ENCODE peak calls at places on chromosomes 16 and 17, in six cellular contexts. H, O, A, Z, W and F are unnamed samples. For H3K4me1, the result is how much of the 10 kb centered on the place peaks cover.

GRCh38 chr17:80945736-80946135 is 45.9 kb upstream of the CHMP6 start:
- DNase-seq in H (no peak), O (peak), A (peak), Z (no peak), W (peak), F (peak)

GRCh38 chr16:87678618-87679017 is 76.3 kb downstream of the JPH3 start:
- DNase-seq in H (no peak), O (no peak), A (no peak), Z (no peak), W (no peak), F (no peak)

GRCh38 chr16:66442502-66443268 is 15.6 kb downstream of the BEAN1 start:
- DNase-seq in H (no peak), O (no peak), A (no peak), Z (no peak), W (no peak), F (no peak)

GRCh38 chr16:55149622-55150021 is 174.4 kb upstream of the IRX6 start:
- DNase-seq in H (no peak), O (no peak), A (no peak), Z (no peak), W (no peak), F (no peak)

GRCh38 chr16:70770968-70771552 is 29.9 kb downstream of the VAC14 start:
- DNase-seq in H (peak), O (peak), A (peak), Z (peak), W (no peak), F (peak)

GRCh38 chr16:54590836-54591235 is 304.2 kb upstream of the IRX3 start:
- DNase-seq in H (no peak), O (no peak), A (no peak), Z (no peak), W (no peak), F (no peak)

GRCh38 chr16:69886726-69887125 is 64.4 kb upstream of the CLEC18A start:
- DNase-seq in H (no peak), O (no peak), A (no peak), Z (no peak), W (no peak), F (no peak)

GRCh38 chr16:27254262-27254811 is 14.2 kb downstream of the NSMCE1 start:
- DNase-seq in H (no peak), O (no peak), A (no peak), Z (no peak), W (no peak), F (no peak)

GRCh38 chr16:49620158-49620867 is 235.6 kb downstream of the ZNF423 start:
- DNase-seq in H (peak), O (peak), A (peak), Z (peak), W (peak), F (peak)

GRCh38 chr16:21053595-21053994 is 97.1 kb downstream of the DNAH3 start:
- DNase-seq in H (no peak), O (no peak), A (no peak), Z (no peak), W (no peak), F (no peak)

GRCh38 chr17:70089513-70090148 is 14.6 kb downstream of the KCNJ16 start:
- DNase-seq in H (peak), O (no peak), A (no peak), Z (no peak), W (no peak), F (peak)

DNA sequence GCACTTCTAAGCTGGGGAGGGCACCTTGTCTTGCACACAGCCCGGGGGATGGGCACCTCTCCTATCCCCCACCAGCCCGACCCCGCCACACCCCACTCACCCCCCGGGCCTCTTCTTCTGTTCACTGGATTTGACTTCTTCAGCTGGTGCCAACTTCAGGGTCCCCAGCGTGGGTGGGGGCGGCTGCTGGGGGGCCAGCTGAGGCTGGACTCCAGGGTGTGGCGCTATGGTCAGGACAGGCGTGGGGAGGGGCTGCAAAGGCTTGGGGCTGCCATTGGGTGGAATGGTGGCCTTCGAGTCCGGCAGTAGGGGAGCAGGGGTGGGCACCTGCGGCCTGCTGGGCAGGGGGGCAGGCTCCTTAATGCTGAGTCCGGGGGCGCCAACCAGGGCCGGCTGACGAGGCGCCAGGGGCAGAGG is 6.1 kb downstream of the MNT start:
- DNase-seq in H (no peak), O (no peak), A (peak), Z (no peak), W (no peak), F (peak)
- H3K4me1 ChIP-seq in H (half or more), O (under half), A (half or more), Z (half or more), W (half or more), F (half or more)

GRCh38 chr16:15976225-15976812 is 26.9 kb downstream of the ABCC1 start:
- DNase-seq in H (no peak), O (no peak), A (no peak), Z (no peak), W (no peak), F (no peak)

GRCh38 chr16:15973997-15974396 is 24.6 kb downstream of the ABCC1 start:
- DNase-seq in H (no peak), O (no peak), A (no peak), Z (no peak), W (no peak), F (no peak)

GRCh38 chr16:15975172-15975571 is 25.8 kb downstream of the ABCC1 start:
- DNase-seq in H (no peak), O (no peak), A (no peak), Z (no peak), W (no peak), F (no peak)

GRCh38 chr16:15979801-15980200 is 30.4 kb downstream of the ABCC1 start:
- DNase-seq in H (no peak), O (no peak), A (no peak), Z (no peak), W (no peak), F (no peak)

GRCh38 chr16:15976929-15977637 is 27.7 kb downstream of the ABCC1 start:
- DNase-seq in H (no peak), O (peak), A (no peak), Z (no peak), W (no peak), F (no peak)
- TF ChIP-seq CTCF in H (no peak), O (no peak), A (no peak), Z (no peak), W (no peak), F (no peak)

DNA sequence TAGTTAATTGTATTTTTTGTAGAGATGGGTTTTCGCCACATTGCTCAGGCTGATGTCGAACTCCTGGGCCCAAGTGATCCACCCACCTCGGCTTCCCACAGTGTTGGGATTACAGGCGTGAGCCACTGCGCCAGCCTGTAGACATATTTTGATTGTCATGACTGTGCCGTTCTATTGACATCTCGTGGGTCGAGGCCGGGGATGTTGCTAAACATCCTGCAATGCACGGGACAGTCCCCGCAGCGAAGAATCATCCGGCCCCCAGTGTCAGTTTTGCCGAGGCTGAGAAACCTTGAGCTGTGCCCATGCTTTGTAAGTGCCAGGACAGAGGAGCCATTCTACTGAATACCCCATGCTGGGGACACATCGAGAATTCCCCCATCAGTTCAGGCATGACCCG is 69.1 kb upstream of the GSE1 start:
- DNase-seq in H (no peak), O (no peak), A (no peak), Z (no peak), W (no peak), F (no peak)
- H3K4me1 ChIP-seq in H (under half), O (under half), A (under half), Z (under half), W (under half), F (under half)

GRCh38 chr16:67660564-67661028 is at the start of gene PARD6A:
- DNase-seq in H (peak), O (peak), A (peak), Z (peak), W (peak), F (peak)
- TF ChIP-seq CTCF in H (no peak), O (peak), A (no peak), Z (no peak), W (no peak), F (no peak)

DNA sequence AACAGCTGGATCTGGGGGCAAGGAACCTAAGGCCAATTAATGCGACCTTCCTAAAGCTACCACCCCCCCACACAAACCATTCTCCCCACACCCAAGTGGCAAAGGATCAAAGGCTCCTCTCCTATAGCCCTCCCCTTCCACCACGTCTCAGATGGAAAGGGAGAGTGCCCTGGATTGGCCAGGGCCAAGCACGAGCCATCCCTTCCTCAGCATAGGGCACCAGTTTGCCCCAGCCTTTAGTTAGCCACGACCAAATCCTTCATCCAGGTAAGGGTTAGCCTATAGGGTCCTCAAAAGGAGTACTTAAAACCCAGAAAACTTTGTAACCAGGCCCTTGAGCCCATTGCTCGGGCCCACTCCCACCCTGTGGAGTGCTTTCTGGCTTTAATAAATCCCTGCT is 62.4 kb downstream of the TNFRSF13B start:
- DNase-seq in H (no peak), O (no peak), A (no peak), Z (peak), W (no peak), F (no peak)
- H3K4me1 ChIP-seq in H (under half), O (under half), A (under half), Z (under half), W (under half), F (under half)

GRCh38 chr16:11121083-11121482 is 134.9 kb downstream of the SOCS1 start:
- DNase-seq in H (no peak), O (no peak), A (no peak), Z (no peak), W (no peak), F (no peak)

GRCh38 chr16:11114366-11115164 is 141.4 kb downstream of the SOCS1 start:
- DNase-seq in H (no peak), O (no peak), A (no peak), Z (no peak), W (no peak), F (no peak)

GRCh38 chr16:11118479-11118878 is 137.5 kb downstream of the SOCS1 start:
- DNase-seq in H (no peak), O (no peak), A (no peak), Z (no peak), W (no peak), F (no peak)

GRCh38 chr16:11121909-11122692 is 133.9 kb downstream of the SOCS1 start:
- DNase-seq in H (no peak), O (no peak), A (no peak), Z (no peak), W (no peak), F (no peak)

DNA sequence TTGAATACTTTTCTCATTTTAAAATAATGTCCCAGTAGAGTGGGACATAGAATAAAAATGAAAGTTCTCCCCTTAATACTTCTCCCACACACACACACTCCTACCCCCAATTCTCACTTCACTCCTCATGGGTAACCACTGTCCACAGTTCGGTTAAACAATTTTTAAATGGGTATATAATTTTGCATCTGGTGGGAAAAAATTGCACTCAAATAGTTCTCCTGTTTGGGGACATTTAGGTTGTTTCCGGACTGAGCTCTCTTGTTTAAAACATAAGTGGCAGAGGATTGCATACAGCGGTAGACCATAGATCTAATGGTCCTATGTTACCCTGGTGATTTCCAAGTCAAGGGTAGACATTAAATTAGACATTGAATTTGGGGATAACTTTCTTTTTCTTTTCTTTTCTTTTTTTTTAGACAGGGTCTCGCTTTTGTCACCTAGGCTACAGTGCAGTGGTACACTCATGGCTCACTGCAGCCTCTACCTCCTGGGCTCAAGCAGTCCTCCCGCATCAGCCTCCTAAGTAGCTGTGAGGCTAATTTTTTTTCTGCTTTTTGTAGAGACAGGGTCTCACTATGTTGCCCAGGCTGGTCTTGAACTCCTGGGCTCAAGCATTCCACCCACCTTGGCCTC is 138.3 kb downstream of the SOCS1 start:
- DNase-seq in H (no peak), O (no peak), A (no peak), Z (no peak), W (no peak), F (no peak)
- TF ChIP-seq CTCF in H (no peak), O (no peak), A (no peak), Z (no peak), W (no peak), F (no peak)